ENCODE peak calls at places on chromosomes 16 and 17, in eight cellular contexts. J is H9; W is colonic mucosa; C is esophagus squamous epithelium; A is heart left ventricle; D is Peyer's patch; F is CD8-positive, alpha-beta T cell; Y is uterus. Q is an unnamed sample.

GRCh38 chr16:63426275-63426870 is 1390.1 kb upstream of the CDH8 start:
- DNase-seq in J (no peak), W (no peak), C (no peak), A (no peak), D (no peak), F (no peak), Y (no peak), Q (no peak)

GRCh38 chr17:45265823-45266222 is 3.9 kb upstream of the SPATA32 start:
- DNase-seq in J (no peak), W (peak; percentile 76), C (no peak), A (no peak), D (peak; percentile 78), F (no peak), Y (no peak), Q (no peak)

GRCh38 chr17:62781826-62782225 is 26.3 kb downstream of the MARCHF10 start:
- DNase-seq in J (peak; percentile 10), W (no peak), C (no peak), A (no peak), D (no peak), F (no peak), Y (no peak), Q (no peak)

GRCh38 chr16:8774208-8774607 is 23.2 kb downstream of the TMEM186 start:
- DNase-seq in J (no peak), W (no peak), C (no peak), A (no peak), D (no peak), F (no peak), Y (no peak), Q (no peak)

GRCh38 chr16:10920726-10921427 is 21.4 kb downstream of the DEXI start:
- DNase-seq in J (no peak), W (no peak), C (no peak), A (no peak), D (no peak), F (no peak), Y (no peak), Q (peak; percentile 47)

GRCh38 chr16:53069772-53070171 is 15.0 kb downstream of the CHD9 start:
- DNase-seq in J (no peak), W (no peak), C (no peak), A (no peak), D (no peak), F (no peak), Y (no peak), Q (no peak)

GRCh38 chr17:67569873-67570272 is 147.9 kb upstream of the NOL11 start:
- DNase-seq in J (peak; percentile 19), W (no peak), C (no peak), A (no peak), D (no peak), F (no peak), Y (no peak), Q (no peak)

GRCh38 chr16:56345406-56346050 is 79.8 kb downstream of the AMFR start:
- DNase-seq in J (no peak), W (no peak), C (no peak), A (no peak), D (no peak), F (no peak), Y (no peak), Q (peak; percentile 42)

GRCh38 chr16:52346709-52347108 is 200.2 kb downstream of the TOX3 start:
- DNase-seq in J (no peak), W (no peak), C (no peak), A (no peak), D (no peak), F (no peak), Y (no peak), Q (no peak)

GRCh38 chr17:83125515-83126274 is 46.3 kb downstream of the METRNL start:
- DNase-seq in J (peak; percentile 30), W (peak; percentile 43), C (no peak), A (peak; percentile 57), D (peak; percentile 57), F (no peak), Y (no peak), Q (peak; percentile 72)

GRCh38 chr17:8125947-8126305 is 2.0 kb upstream of the HES7 start:
- DNase-seq in J (peak; percentile 74), W (peak; percentile 48), C (no peak), A (no peak), D (no peak), F (peak; percentile 21), Y (peak; percentile 55), Q (no peak)
- H3K27ac ChIP-seq in J (no peak overlapping the region), W (no peak overlapping the region), C (peak overlapping the region; percentile 54), A (peak overlapping the region; percentile 5), D (peak overlapping the region; percentile 0), F (peak overlapping the region; percentile 35), Y (peak overlapping the region; percentile 90), Q (peak overlapping the region; percentile 80)

GRCh38 chr16:83270640-83271039 is 537.1 kb upstream of the HSBP1 start:
- DNase-seq in J (no peak), W (no peak), C (no peak), A (no peak), D (no peak), F (no peak), Y (no peak), Q (no peak)

GRCh38 chr16:83269541-83269940 is 538.2 kb upstream of the HSBP1 start:
- DNase-seq in J (no peak), W (no peak), C (no peak), A (no peak), D (no peak), F (no peak), Y (no peak), Q (no peak)

GRCh38 chr16:83272843-83273242 is 534.9 kb upstream of the HSBP1 start:
- DNase-seq in J (no peak), W (no peak), C (no peak), A (no peak), D (no peak), F (no peak), Y (no peak), Q (no peak)

GRCh38 chr16:83272201-83272600 is 535.6 kb upstream of the HSBP1 start:
- DNase-seq in J (no peak), W (no peak), C (no peak), A (no peak), D (no peak), F (no peak), Y (no peak), Q (no peak)

DNA sequence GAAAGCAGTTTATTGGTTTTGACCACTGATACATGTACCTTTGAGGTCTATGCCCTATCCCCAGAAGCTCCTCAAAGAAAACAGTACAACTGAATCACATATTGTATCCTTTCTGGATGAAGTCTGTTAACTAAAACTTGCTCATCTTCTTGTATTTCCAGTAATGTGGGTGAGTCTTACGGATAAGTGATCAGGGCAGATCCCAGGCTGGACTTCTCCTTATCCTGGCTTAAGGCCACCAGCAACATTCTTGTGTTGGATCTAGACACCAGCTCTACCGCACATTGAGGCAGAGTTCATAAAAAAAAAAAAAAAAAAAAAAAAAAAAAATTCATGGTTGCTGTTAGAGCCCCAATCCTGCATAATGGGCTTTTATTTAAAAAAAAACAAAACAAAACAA is 536.7 kb upstream of the HSBP1 start:
- DNase-seq in J (no peak), W (no peak), C (no peak), A (no peak), D (no peak), F (no peak), Y (no peak), Q (no peak)
- TF ChIP-seq CTCF in J (no peak), W (no peak), C (no peak), A (no peak), D (no peak), F (no peak), Y (no peak), Q (no peak)

GRCh38 chr16:17468611-17469010 is 2.1 kb downstream of the XYLT1 start:
- DNase-seq in J (no peak), W (no peak), C (no peak), A (no peak), D (no peak), F (no peak), Y (no peak), Q (peak; percentile 39)
- H3K27ac ChIP-seq in J (no peak overlapping the region), W (no peak overlapping the region), C (peak overlapping the region; percentile 9), A (no peak overlapping the region), D (no peak overlapping the region), F (no peak overlapping the region), Y (peak overlapping the region; percentile 16), Q (no peak overlapping the region)

GRCh38 chr16:49014300-49015188 is 267.1 kb downstream of the CBLN1 start:
- DNase-seq in J (no peak), W (no peak), C (no peak), A (no peak), D (no peak), F (no peak), Y (no peak), Q (no peak)
- TF ChIP-seq CTCF in J (no peak), W (no peak), C (no peak), A (no peak), D (no peak), F (no peak), Y (no peak), Q (no peak)

GRCh38 chr16:1401758-1402154 is 12.7 kb downstream of the UNKL start:
- DNase-seq in J (no peak), W (no peak), C (no peak), A (no peak), D (no peak), F (no peak), Y (no peak), Q (no peak)
- H3K27ac ChIP-seq in J (no peak overlapping the region), W (no peak overlapping the region), C (no peak overlapping the region), A (no peak overlapping the region), D (no peak overlapping the region), F (no peak overlapping the region), Y (no peak overlapping the region), Q (no peak overlapping the region)